ENCODE peak calls at places on chromosomes 11 and 22, in six cellular contexts. One of them, this sample, is unnamed.

GRCh38 chr11:89279176-89279575 is 101.5 kb downstream of the TYR start:
- DNase-seq in omental fat pad: no peak
- DNase-seq in epithelial cell of esophagus: no peak
- DNase-seq in nephron progenitor cell: no peak
- DNase-seq in suprapubic skin: no peak
- DNase-seq in neural crest cell: no peak
- DNase-seq in this sample: no peak

GRCh38 chr11:28903716-28904115 is 795.5 kb downstream of the METTL15 start:
- DNase-seq in omental fat pad: no peak
- DNase-seq in epithelial cell of esophagus: peak; percentile 33
- DNase-seq in nephron progenitor cell: no peak
- DNase-seq in suprapubic skin: no peak
- DNase-seq in neural crest cell: no peak
- DNase-seq in this sample: no peak

GRCh38 chr11:57787205-57787604 is 25.6 kb downstream of the CTNND1 start:
- DNase-seq in omental fat pad: no peak
- DNase-seq in epithelial cell of esophagus: peak; percentile 64
- DNase-seq in nephron progenitor cell: no peak
- DNase-seq in suprapubic skin: no peak
- DNase-seq in neural crest cell: no peak
- DNase-seq in this sample: no peak

GRCh38 chr11:115585361-115586024 is 81.3 kb upstream of the CADM1 start:
- DNase-seq in omental fat pad: no peak
- DNase-seq in epithelial cell of esophagus: no peak
- DNase-seq in nephron progenitor cell: no peak
- DNase-seq in suprapubic skin: no peak
- DNase-seq in neural crest cell: no peak
- DNase-seq in this sample: no peak

GRCh38 chr11:111455291-111456085 is 56.7 kb downstream of the BTG4 start:
- DNase-seq in omental fat pad: no peak
- DNase-seq in epithelial cell of esophagus: no peak
- DNase-seq in nephron progenitor cell: no peak
- DNase-seq in suprapubic skin: no peak
- DNase-seq in neural crest cell: no peak
- DNase-seq in this sample: no peak

GRCh38 chr22:19066531-19067271 is 55.5 kb downstream of the DGCR2 start:
- DNase-seq in omental fat pad: no peak
- DNase-seq in epithelial cell of esophagus: peak; percentile 74
- DNase-seq in nephron progenitor cell: no peak
- DNase-seq in suprapubic skin: no peak
- DNase-seq in neural crest cell: no peak
- DNase-seq in this sample: no peak

GRCh38 chr22:26486394-26486793 is 2.7 kb downstream of the SRRD start:
- DNase-seq in omental fat pad: no peak
- DNase-seq in epithelial cell of esophagus: no peak
- DNase-seq in nephron progenitor cell: no peak
- DNase-seq in suprapubic skin: no peak
- DNase-seq in neural crest cell: no peak
- DNase-seq in this sample: no peak

GRCh38 chr11:93085097-93085496 is 112.7 kb downstream of the SLC36A4 start:
- DNase-seq in omental fat pad: no peak
- DNase-seq in epithelial cell of esophagus: no peak
- DNase-seq in nephron progenitor cell: no peak
- DNase-seq in suprapubic skin: no peak
- DNase-seq in neural crest cell: no peak
- DNase-seq in this sample: no peak

GRCh38 chr22:43587574-43587973 is 175.8 kb downstream of the MPPED1 start:
- DNase-seq in omental fat pad: no peak
- DNase-seq in epithelial cell of esophagus: no peak
- DNase-seq in nephron progenitor cell: no peak
- DNase-seq in suprapubic skin: no peak
- DNase-seq in neural crest cell: no peak
- DNase-seq in this sample: no peak

GRCh38 chr11:80621871-80622270 is 1181.0 kb upstream of the TENM4 start:
- DNase-seq in omental fat pad: no peak
- DNase-seq in epithelial cell of esophagus: peak; percentile 4
- DNase-seq in nephron progenitor cell: no peak
- DNase-seq in suprapubic skin: no peak
- DNase-seq in neural crest cell: no peak
- DNase-seq in this sample: no peak

GRCh38 chr11:68383976-68384501 is 71.6 kb downstream of the LRP5 start:
- DNase-seq in omental fat pad: peak; percentile 93
- DNase-seq in epithelial cell of esophagus: peak; percentile 45
- DNase-seq in nephron progenitor cell: peak; percentile 77
- DNase-seq in suprapubic skin: no peak
- DNase-seq in neural crest cell: peak; percentile 77
- DNase-seq in this sample: peak; percentile 75

GRCh38 chr22:19430890-19431541 is 517 bp downstream of the HIRA start:
- DNase-seq in omental fat pad: no peak
- DNase-seq in epithelial cell of esophagus: peak; percentile 22
- DNase-seq in nephron progenitor cell: no peak
- DNase-seq in suprapubic skin: peak; percentile 76
- DNase-seq in neural crest cell: peak; percentile 38
- DNase-seq in this sample: peak; percentile 37

DNA sequence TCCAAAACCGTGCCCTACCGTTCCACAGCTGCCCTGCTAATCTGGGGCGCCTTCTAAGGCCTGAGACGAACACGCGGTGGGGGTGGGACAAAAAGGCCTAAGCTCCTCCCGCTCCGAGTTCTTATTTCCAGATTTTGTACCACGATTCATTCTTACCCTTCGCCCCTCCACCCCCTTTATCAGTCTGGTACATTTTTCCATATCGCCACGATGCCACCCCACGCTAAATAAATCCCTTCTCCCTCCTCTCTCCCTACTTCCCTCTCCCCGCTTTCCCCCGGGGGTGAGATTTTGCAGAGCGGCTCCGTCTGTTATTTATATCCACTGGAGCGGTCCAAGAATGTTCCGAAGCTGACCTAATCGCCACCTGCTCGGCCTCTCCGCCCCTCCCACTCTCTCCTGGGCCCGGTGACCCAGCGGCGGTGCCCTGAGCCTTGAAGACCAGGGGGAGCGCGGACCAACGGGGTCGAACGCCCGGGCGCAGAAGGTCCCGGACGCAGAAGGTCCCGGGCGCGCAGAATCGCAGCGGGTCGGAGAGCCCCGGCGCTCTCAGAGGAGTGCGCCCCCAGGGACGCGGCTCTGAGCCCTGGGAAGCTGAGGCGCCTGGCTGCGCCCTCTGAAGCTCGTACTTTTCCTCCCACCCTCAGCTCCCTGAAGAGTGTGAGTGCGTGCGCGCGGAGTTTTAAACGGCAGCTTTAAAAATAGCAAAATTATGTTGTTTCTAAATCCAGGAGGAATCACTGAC is 875 bp upstream of the PACSIN3 start:
- DNase-seq in omental fat pad: no peak
- DNase-seq in epithelial cell of esophagus: peak; percentile 63
- DNase-seq in nephron progenitor cell: peak; percentile 68
- DNase-seq in suprapubic skin: no peak
- DNase-seq in neural crest cell: peak; percentile 26
- DNase-seq in this sample: peak; percentile 45
- TF ChIP-seq CTCF in omental fat pad: no peak
- TF ChIP-seq CTCF in epithelial cell of esophagus: no peak
- TF ChIP-seq CTCF in nephron progenitor cell: no peak
- TF ChIP-seq CTCF in suprapubic skin: no peak
- TF ChIP-seq CTCF in neural crest cell: peak; percentile 23
- TF ChIP-seq CTCF in this sample: no peak

GRCh38 chr22:29302681-29303465 is 3.6 kb upstream of the GAS2L1 start:
- DNase-seq in omental fat pad: no peak
- DNase-seq in epithelial cell of esophagus: no peak
- DNase-seq in nephron progenitor cell: no peak
- DNase-seq in suprapubic skin: no peak
- DNase-seq in neural crest cell: no peak
- DNase-seq in this sample: no peak
- TF ChIP-seq CTCF in omental fat pad: no peak
- TF ChIP-seq CTCF in epithelial cell of esophagus: no peak
- TF ChIP-seq CTCF in nephron progenitor cell: no peak
- TF ChIP-seq CTCF in suprapubic skin: no peak
- TF ChIP-seq CTCF in neural crest cell: no peak
- TF ChIP-seq CTCF in this sample: no peak

DNA sequence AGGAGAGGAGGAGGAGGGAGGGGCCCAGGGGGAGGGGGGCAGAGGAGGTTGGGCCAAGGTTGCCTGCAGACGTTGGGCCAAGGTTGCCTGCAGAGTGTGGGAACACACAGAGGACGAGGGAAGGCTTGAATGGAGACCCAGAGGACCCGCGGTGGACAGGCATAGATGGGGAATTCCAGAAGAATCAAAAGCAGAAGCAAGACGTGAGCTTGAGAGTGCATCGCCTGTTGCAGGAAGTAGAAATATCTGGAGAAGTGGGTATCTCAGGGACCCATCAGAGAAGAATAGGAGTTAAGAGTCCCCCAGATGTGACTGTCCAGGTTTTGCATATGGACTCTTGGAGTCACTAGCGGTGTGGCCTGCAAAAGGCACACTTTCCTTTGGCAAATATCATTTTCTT is 670.2 kb downstream of the TBC1D22A start:
- DNase-seq in omental fat pad: no peak
- DNase-seq in epithelial cell of esophagus: no peak
- DNase-seq in nephron progenitor cell: no peak
- DNase-seq in suprapubic skin: no peak
- DNase-seq in neural crest cell: no peak
- DNase-seq in this sample: no peak
- TF ChIP-seq CTCF in omental fat pad: no peak
- TF ChIP-seq CTCF in epithelial cell of esophagus: no peak
- TF ChIP-seq CTCF in nephron progenitor cell: no peak
- TF ChIP-seq CTCF in suprapubic skin: no peak
- TF ChIP-seq CTCF in neural crest cell: no peak
- TF ChIP-seq CTCF in this sample: no peak

GRCh38 chr11:44927174-44927661 is 23.5 kb downstream of the TP53I11 start:
- DNase-seq in omental fat pad: peak; percentile 46
- DNase-seq in epithelial cell of esophagus: peak; percentile 67
- DNase-seq in nephron progenitor cell: peak; percentile 88
- DNase-seq in suprapubic skin: no peak
- DNase-seq in neural crest cell: peak; percentile 87
- DNase-seq in this sample: peak; percentile 78

GRCh38 chr11:44923796-44924195 is 26.9 kb downstream of the TP53I11 start:
- DNase-seq in omental fat pad: no peak
- DNase-seq in epithelial cell of esophagus: no peak
- DNase-seq in nephron progenitor cell: no peak
- DNase-seq in suprapubic skin: no peak
- DNase-seq in neural crest cell: no peak
- DNase-seq in this sample: no peak

GRCh38 chr11:44928807-44929206 is 21.9 kb downstream of the TP53I11 start:
- DNase-seq in omental fat pad: no peak
- DNase-seq in epithelial cell of esophagus: no peak
- DNase-seq in nephron progenitor cell: no peak
- DNase-seq in suprapubic skin: no peak
- DNase-seq in neural crest cell: no peak
- DNase-seq in this sample: no peak

GRCh38 chr11:44928144-44928543 is 22.5 kb downstream of the TP53I11 start:
- DNase-seq in omental fat pad: no peak
- DNase-seq in epithelial cell of esophagus: no peak
- DNase-seq in nephron progenitor cell: no peak
- DNase-seq in suprapubic skin: no peak
- DNase-seq in neural crest cell: no peak
- DNase-seq in this sample: no peak

GRCh38 chr11:44926036-44926435 is 24.6 kb downstream of the TP53I11 start:
- DNase-seq in omental fat pad: no peak
- DNase-seq in epithelial cell of esophagus: no peak
- DNase-seq in nephron progenitor cell: no peak
- DNase-seq in suprapubic skin: no peak
- DNase-seq in neural crest cell: no peak
- DNase-seq in this sample: no peak
- TF ChIP-seq CTCF in omental fat pad: no peak
- TF ChIP-seq CTCF in epithelial cell of esophagus: no peak
- TF ChIP-seq CTCF in nephron progenitor cell: no peak
- TF ChIP-seq CTCF in suprapubic skin: no peak
- TF ChIP-seq CTCF in neural crest cell: no peak
- TF ChIP-seq CTCF in this sample: no peak

DNA sequence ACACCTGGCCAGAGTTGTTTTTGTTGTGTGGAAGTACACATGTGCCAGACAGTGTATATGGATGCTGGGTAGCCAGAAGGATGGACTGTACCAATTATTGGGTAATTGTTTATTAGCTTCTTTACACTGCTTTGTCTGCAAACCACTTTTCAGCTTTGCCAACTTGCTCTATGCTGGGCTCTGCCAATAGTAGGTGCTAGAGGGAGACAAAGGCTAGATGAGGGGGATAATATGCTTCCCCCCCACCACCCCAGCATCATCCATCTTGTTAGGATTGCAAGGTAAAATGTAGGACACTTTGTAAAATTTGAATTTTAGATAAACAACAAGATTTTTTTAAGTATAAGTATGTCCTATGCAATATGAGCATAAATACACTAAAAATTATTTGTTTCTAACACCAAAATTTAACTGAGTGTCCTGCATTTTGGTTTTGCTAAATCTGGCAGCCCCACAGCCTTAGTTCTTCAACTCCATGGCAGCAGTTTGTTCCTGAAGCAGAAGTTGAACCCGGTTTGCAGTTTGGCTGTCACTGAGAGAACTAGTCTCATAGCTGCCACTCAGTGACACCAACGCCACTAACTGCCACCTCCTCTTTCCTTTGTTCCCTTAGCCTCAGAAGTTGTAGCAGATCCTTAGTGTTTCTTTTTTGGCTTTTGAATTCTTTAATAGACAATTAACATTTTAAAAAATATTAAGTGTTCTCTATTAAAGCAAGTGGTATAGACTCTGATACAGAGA is 78.8 kb downstream of the CCDC81 start:
- DNase-seq in omental fat pad: no peak
- DNase-seq in epithelial cell of esophagus: no peak
- DNase-seq in nephron progenitor cell: no peak
- DNase-seq in suprapubic skin: no peak
- DNase-seq in neural crest cell: no peak
- DNase-seq in this sample: no peak
- TF ChIP-seq CTCF in omental fat pad: no peak
- TF ChIP-seq CTCF in epithelial cell of esophagus: peak; percentile 11
- TF ChIP-seq CTCF in nephron progenitor cell: peak; percentile 9
- TF ChIP-seq CTCF in suprapubic skin: no peak
- TF ChIP-seq CTCF in neural crest cell: no peak
- TF ChIP-seq CTCF in this sample: no peak